ENCODE peak calls at places on chromosomes 3 and 15, in seven cellular contexts. Y is naive thymus-derived CD4-positive, alpha-beta T cell; Q is A172; E is CD8-positive, alpha-beta T cell; H is progenitor cell of endocrine pancreas; Z is retinal pigment epithelial cell; M is hypothalamus. D is an unnamed sample.

GRCh38 chr3:39463269-39463668 is 4.2 kb upstream of the MOBP start:
- DNase-seq in Y (no peak), Q (no peak), E (no peak), H (no peak), Z (no peak), M (no peak), D (no peak)

GRCh38 chr3:160394009-160394392 is 5.0 kb downstream of the IFT80 start:
- DNase-seq in Y (no peak), Q (no peak), E (no peak), H (no peak), Z (no peak), M (no peak), D (no peak)

GRCh38 chr3:71045212-71045916 is 538.2 kb downstream of the FOXP1 start:
- DNase-seq in Y (no peak), Q (no peak), E (no peak), H (no peak), Z (no peak), M (no peak), D (no peak)

GRCh38 chr3:138206196-138206595 is 19.1 kb downstream of the ARMC8 start:
- DNase-seq in Y (no peak), Q (no peak), E (no peak), H (no peak), Z (no peak), M (no peak), D (no peak)

GRCh38 chr3:12040902-12041301 is 36.7 kb downstream of the SYN2 start:
- DNase-seq in Y (no peak), Q (no peak), E (no peak), H (no peak), Z (no peak), M (no peak), D (no peak)

GRCh38 chr15:66863382-66864085 is 161.5 kb downstream of the SMAD6 start:
- DNase-seq in Y (no peak), Q (no peak), E (no peak), H (no peak), Z (no peak), M (no peak), D (no peak)

GRCh38 chr15:65906396-65906795 is 37.1 kb downstream of the RAB11A start:
- DNase-seq in Y (no peak), Q (no peak), E (no peak), H (no peak), Z (no peak), M (no peak), D (no peak)

GRCh38 chr3:172249039-172249438 is 199.2 kb downstream of the GHSR start:
- DNase-seq in Y (no peak), Q (no peak), E (no peak), H (no peak), Z (no peak), M (no peak), D (peak)

GRCh38 chr15:52787123-52787503 is 3.0 kb downstream of the ONECUT1 start:
- DNase-seq in Y (no peak), Q (no peak), E (no peak), H (no peak), Z (no peak), M (no peak), D (no peak)

GRCh38 chr3:51968175-51968681 is 974 bp upstream of the PCBP4 start:
- DNase-seq in Y (no peak), Q (no peak), E (no peak), H (peak), Z (no peak), M (no peak), D (no peak)

GRCh38 chr3:106685751-106686150 is 691.5 kb upstream of the CCDC54 start:
- DNase-seq in Y (no peak), Q (no peak), E (no peak), H (no peak), Z (no peak), M (no peak), D (no peak)

GRCh38 chr15:66893294-66893693 is 172.1 kb upstream of the SMAD3 start:
- DNase-seq in Y (no peak), Q (no peak), E (no peak), H (no peak), Z (no peak), M (no peak), D (no peak)

GRCh38 chr3:14389133-14390115 is 13.0 kb upstream of the SLC6A6 start:
- DNase-seq in Y (no peak), Q (no peak), E (no peak), H (no peak), Z (no peak), M (no peak), D (no peak)

GRCh38 chr3:65351753-65352152 is 664.0 kb upstream of the ADAMTS9 start:
- DNase-seq in Y (no peak), Q (no peak), E (no peak), H (no peak), Z (no peak), M (no peak), D (no peak)

GRCh38 chr3:120816728-120817127 is 74.2 kb downstream of the GTF2E1 start:
- DNase-seq in Y (no peak), Q (no peak), E (no peak), H (no peak), Z (no peak), M (peak), D (no peak)

D was measured in COLO829.